ENCODE peak calls at places on chromosome 7, in ten cellular contexts. A is GM12865; T is CD4-positive, alpha-beta T cell; N is NB4; L is mucosa of descending colon; W is activated B cell treated with CpG ODN at 0.5 μM for 24 hours; M is tibial nerve; Y is type B pancreatic cell; E is PC-9; K is BJ. V is an unnamed sample.

GRCh38 chr7:17234398-17235021 is 63.9 kb upstream of the AHR start:
- DNase-seq in A (peak), T (peak), N (peak), L (no peak), W (peak), M (no peak), Y (no peak), E (peak), K (peak), V (no peak)

GRCh38 chr7:32957326-32958045 is at the start of gene FKBP9:
- DNase-seq in A (peak), T (no peak), N (peak), L (peak), W (peak), M (peak), Y (peak), E (peak), K (no peak), V (peak)

GRCh38 chr7:108402865-108403264 is 53.4 kb downstream of the NRCAM start:
- DNase-seq in A (peak), T (no peak), N (no peak), L (no peak), W (no peak), M (no peak), Y (no peak), E (no peak), K (no peak), V (no peak)

GRCh38 chr7:19747740-19748339 is 25.6 kb downstream of the TMEM196 start:
- DNase-seq in A (peak), T (no peak), N (peak), L (no peak), W (no peak), M (no peak), Y (no peak), E (peak), K (no peak), V (no peak)

GRCh38 chr7:84675633-84676034 is 481.0 kb upstream of the SEMA3A start:
- DNase-seq in A (peak), T (no peak), N (no peak), L (no peak), W (no peak), M (no peak), Y (no peak), E (peak), K (no peak), V (no peak)

GRCh38 chr7:158311791-158312190 is 275.8 kb downstream of the PTPRN2 start:
- DNase-seq in A (no peak), T (no peak), N (no peak), L (no peak), W (no peak), M (no peak), Y (no peak), E (no peak), K (no peak), V (no peak)

GRCh38 chr7:150631084-150631824 is 931 bp downstream of the GIMAP6 start:
- DNase-seq in A (peak), T (peak), N (peak), L (peak), W (no peak), M (no peak), Y (no peak), E (no peak), K (no peak), V (no peak)

GRCh38 chr7:75987805-75988630 is 6.4 kb downstream of the TMEM120A start:
- DNase-seq in A (no peak), T (no peak), N (no peak), L (no peak), W (no peak), M (no peak), Y (no peak), E (no peak), K (no peak), V (no peak)

GRCh38 chr7:129571201-129571600 is 40.3 kb upstream of the NRF1 start:
- DNase-seq in A (no peak), T (no peak), N (no peak), L (no peak), W (no peak), M (no peak), Y (no peak), E (no peak), K (no peak), V (no peak)

GRCh38 chr7:87759511-87759910 is 116.6 kb downstream of the SLC25A40 start:
- DNase-seq in A (no peak), T (no peak), N (no peak), L (no peak), W (no peak), M (no peak), Y (no peak), E (no peak), K (no peak), V (no peak)

GRCh38 chr7:18815261-18815840 is 302.1 kb downstream of the TWIST1 start:
- DNase-seq in A (no peak), T (no peak), N (no peak), L (no peak), W (no peak), M (no peak), Y (no peak), E (no peak), K (no peak), V (no peak)

GRCh38 chr7:1802899-1803298 is 132.8 kb downstream of the ELFN1 start:
- DNase-seq in A (no peak), T (no peak), N (no peak), L (no peak), W (no peak), M (no peak), Y (peak), E (peak), K (no peak), V (no peak)

GRCh38 chr7:158811461-158811860 is 17.8 kb downstream of the ESYT2 start:
- DNase-seq in A (no peak), T (peak), N (peak), L (no peak), W (no peak), M (no peak), Y (no peak), E (peak), K (no peak), V (no peak)

GRCh38 chr7:87139514-87139913 is 12.7 kb upstream of the DMTF1 start:
- DNase-seq in A (no peak), T (no peak), N (no peak), L (no peak), W (no peak), M (no peak), Y (no peak), E (no peak), K (no peak), V (no peak)

GRCh38 chr7:148151778-148152177 is 438.8 kb upstream of the C7orf33 start:
- DNase-seq in A (peak), T (no peak), N (no peak), L (no peak), W (no peak), M (no peak), Y (no peak), E (no peak), K (no peak), V (no peak)
- TF ChIP-seq CTCF in A (peak), T (no peak), N (no peak), L (no peak), W (no peak), M (no peak), Y (no peak), E (no peak), K (no peak), V (no peak)

DNA sequence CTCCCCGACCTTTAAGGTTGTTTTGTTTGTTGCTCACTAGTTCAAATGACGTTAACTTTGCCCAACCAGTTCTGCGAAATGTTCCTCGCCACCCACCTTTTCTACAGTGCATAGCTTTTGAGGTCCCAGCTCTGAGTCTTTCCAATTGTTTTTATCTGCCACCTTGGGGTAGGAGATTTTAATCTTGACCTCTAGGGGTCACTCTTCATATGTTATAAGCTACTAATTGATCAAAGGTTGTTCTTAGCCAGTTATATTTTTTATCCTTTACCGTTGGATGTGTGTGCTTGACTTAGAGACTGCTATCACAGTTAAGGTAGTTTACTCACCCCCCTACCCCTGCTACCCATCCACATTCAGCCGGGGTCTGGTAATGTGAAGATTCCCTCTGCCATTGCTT is 372.4 kb downstream of the SUGCT start:
- DNase-seq in A (peak), T (no peak), N (peak), L (no peak), W (no peak), M (no peak), Y (no peak), E (no peak), K (no peak), V (no peak)
- TF ChIP-seq CTCF in A (peak), T (no peak), N (no peak), L (no peak), W (no peak), M (no peak), Y (peak), E (peak), K (no peak), V (no peak)

GRCh38 chr7:30936650-30937245 is 25.1 kb downstream of the AQP1 start:
- DNase-seq in A (no peak), T (no peak), N (no peak), L (no peak), W (no peak), M (no peak), Y (no peak), E (no peak), K (no peak), V (no peak)

GRCh38 chr7:30935569-30935877 is 23.9 kb downstream of the AQP1 start:
- DNase-seq in A (no peak), T (no peak), N (no peak), L (no peak), W (no peak), M (no peak), Y (no peak), E (no peak), K (no peak), V (no peak)

GRCh38 chr7:30941582-30942310 is 22.0 kb upstream of the GHRHR start:
- DNase-seq in A (no peak), T (no peak), N (no peak), L (no peak), W (no peak), M (no peak), Y (no peak), E (peak), K (no peak), V (no peak)

GRCh38 chr7:30937426-30937825 is 25.8 kb downstream of the AQP1 start:
- DNase-seq in A (no peak), T (no peak), N (no peak), L (peak), W (no peak), M (no peak), Y (no peak), E (no peak), K (no peak), V (no peak)

GRCh38 chr7:30938435-30939316 is 25.1 kb upstream of the GHRHR start:
- DNase-seq in A (peak), T (peak), N (peak), L (peak), W (peak), M (peak), Y (peak), E (peak), K (no peak), V (peak)
- TF ChIP-seq CTCF in A (peak), T (peak), N (peak), L (peak), W (peak), M (peak), Y (peak), E (peak), K (peak), V (no peak)

GRCh38 chr7:101882595-101883564 is 65.5 kb downstream of the CUX1 start:
- DNase-seq in A (no peak), T (no peak), N (peak), L (peak), W (no peak), M (peak), Y (no peak), E (peak), K (peak), V (peak)
- TF ChIP-seq CTCF in A (no peak), T (no peak), N (peak), L (no peak), W (no peak), M (no peak), Y (no peak), E (no peak), K (no peak), V (no peak)

GRCh38 chr7:46393142-46393541 is 472.1 kb upstream of the IGFBP3 start:
- DNase-seq in A (no peak), T (no peak), N (no peak), L (no peak), W (no peak), M (no peak), Y (no peak), E (no peak), K (no peak), V (no peak)

GRCh38 chr7:46389131-46389530 is 468.1 kb upstream of the IGFBP3 start:
- DNase-seq in A (no peak), T (no peak), N (no peak), L (no peak), W (no peak), M (no peak), Y (no peak), E (no peak), K (no peak), V (no peak)

GRCh38 chr7:46387646-46388045 is 466.6 kb upstream of the IGFBP3 start:
- DNase-seq in A (no peak), T (no peak), N (no peak), L (no peak), W (no peak), M (no peak), Y (no peak), E (no peak), K (no peak), V (no peak)

GRCh38 chr7:46391215-46391614 is 470.1 kb upstream of the IGFBP3 start:
- DNase-seq in A (no peak), T (no peak), N (no peak), L (no peak), W (no peak), M (no peak), Y (no peak), E (no peak), K (peak), V (no peak)

DNA sequence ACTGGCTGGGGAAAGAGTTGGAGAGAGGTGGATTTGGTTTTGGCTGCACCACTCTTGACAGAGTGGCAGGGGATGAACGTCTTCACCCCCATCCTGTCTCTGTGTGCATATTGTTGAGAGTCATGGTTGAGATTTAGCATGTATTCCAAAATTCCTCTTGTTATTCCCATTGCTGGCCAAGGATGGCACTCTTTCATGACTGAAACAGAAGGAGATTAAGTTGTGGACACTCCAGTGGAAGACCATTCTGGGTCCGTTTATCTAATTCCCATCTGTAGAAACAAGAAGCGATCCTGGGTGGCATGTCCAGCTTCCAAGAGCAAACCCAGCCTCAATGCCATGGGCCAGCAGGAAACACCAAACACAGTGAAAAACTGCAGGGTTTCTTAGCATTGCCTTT is 469.0 kb upstream of the IGFBP3 start:
- DNase-seq in A (no peak), T (no peak), N (no peak), L (no peak), W (no peak), M (no peak), Y (no peak), E (no peak), K (no peak), V (no peak)
- TF ChIP-seq CTCF in A (no peak), T (no peak), N (no peak), L (no peak), W (no peak), M (no peak), Y (no peak), E (no peak), K (no peak), V (no peak)

GRCh38 chr7:47991270-47991669 is 11.9 kb upstream of the HUS1 start:
- DNase-seq in A (no peak), T (no peak), N (no peak), L (no peak), W (no peak), M (no peak), Y (no peak), E (no peak), K (no peak), V (no peak)

GRCh38 chr7:47992446-47992845 is 13.0 kb upstream of the HUS1 start:
- DNase-seq in A (no peak), T (no peak), N (no peak), L (no peak), W (no peak), M (no peak), Y (no peak), E (no peak), K (no peak), V (no peak)

GRCh38 chr7:47990592-47990991 is 11.2 kb upstream of the HUS1 start:
- DNase-seq in A (no peak), T (no peak), N (no peak), L (no peak), W (no peak), M (no peak), Y (no peak), E (no peak), K (no peak), V (no peak)

GRCh38 chr7:47991741-47992311 is 12.4 kb upstream of the HUS1 start:
- DNase-seq in A (peak), T (peak), N (peak), L (peak), W (peak), M (peak), Y (peak), E (peak), K (no peak), V (peak)

DNA sequence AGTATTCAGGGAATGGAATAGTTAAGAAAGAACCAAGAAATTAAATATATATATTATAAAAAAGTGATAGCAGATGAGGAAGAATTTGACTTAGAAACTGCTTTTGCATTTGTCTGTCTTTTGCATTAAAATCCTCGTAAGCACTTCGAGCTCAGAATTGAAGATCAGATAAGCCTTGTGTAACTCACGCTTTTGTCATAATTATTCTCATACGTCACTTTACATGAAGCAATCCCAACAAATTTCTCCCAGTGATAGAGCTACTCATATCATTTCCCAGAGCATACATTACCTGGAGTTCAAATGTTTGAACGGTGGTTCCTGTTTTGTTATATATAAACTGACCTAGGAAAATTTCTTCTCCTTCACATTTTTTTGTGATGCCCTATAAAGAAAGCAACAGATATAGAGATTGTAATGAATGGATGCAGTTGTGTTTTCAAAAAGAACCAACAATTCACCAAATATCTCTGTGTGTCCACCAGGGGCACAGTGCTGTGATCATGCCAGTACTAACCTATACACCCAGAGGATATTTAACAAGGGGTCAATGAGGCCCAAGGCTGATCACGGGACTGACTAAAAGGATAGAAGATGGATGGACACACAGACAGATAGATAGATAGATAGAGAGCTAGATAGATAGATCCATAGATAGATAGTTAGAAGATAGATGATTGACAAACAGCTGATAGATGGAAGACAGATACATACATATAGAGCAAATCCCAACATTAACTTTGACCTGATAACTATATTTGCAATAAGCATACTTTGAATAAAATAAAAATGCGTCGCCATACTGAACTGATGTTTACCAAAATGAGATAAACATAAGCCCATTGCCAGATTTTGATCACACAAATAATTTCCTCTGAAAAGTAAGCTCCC is 9.3 kb upstream of the HUS1 start:
- DNase-seq in A (peak), T (no peak), N (peak), L (no peak), W (no peak), M (no peak), Y (no peak), E (no peak), K (no peak), V (no peak)
- TF ChIP-seq CTCF in A (peak), T (peak), N (peak), L (no peak), W (no peak), M (no peak), Y (peak), E (peak), K (peak), V (no peak)

DNA sequence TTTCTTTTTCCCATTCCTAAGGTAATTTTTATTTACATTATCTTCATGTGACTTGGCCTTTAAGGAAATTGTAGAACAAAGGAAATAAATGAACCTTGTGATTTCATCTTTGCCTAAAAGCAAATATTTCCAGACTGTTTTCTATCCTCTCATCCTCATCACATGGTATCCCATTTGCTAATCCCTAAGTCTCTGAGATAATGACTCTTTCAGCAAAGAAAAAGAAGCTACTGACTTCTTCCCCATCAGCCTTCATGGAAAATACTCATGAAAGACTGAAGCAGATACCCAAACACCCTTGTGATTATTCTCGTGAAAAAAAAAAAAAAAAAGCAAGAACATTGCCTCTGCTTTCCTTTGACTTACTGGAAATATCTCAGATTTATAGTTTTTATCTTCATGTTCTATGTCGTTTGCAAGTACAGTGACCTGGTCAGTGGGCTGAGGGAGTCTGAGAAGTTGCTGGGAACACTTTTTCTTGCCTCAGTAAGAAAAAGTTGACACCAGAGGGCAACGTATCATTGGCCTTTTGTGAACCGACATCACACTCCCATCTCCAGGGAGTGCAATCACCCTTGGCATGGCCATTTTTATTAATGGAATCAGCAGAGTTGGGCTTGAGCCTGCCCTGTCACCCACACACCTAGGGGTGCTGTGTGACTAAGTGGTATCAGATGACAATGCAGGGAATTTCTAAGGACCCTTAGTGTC is 246.0 kb upstream of the KMT2E start:
- DNase-seq in A (no peak), T (no peak), N (no peak), L (no peak), W (no peak), M (no peak), Y (no peak), E (no peak), K (no peak), V (no peak)
- TF ChIP-seq CTCF in A (no peak), T (no peak), N (no peak), L (no peak), W (no peak), M (no peak), Y (no peak), E (no peak), K (no peak), V (no peak)

GRCh38 chr7:131859162-131859821 is 302.9 kb upstream of the PODXL start:
- DNase-seq in A (peak), T (peak), N (peak), L (no peak), W (no peak), M (peak), Y (no peak), E (peak), K (peak), V (peak)
- TF ChIP-seq CTCF in A (peak), T (peak), N (peak), L (peak), W (no peak), M (peak), Y (peak), E (peak), K (peak), V (no peak)

DNA sequence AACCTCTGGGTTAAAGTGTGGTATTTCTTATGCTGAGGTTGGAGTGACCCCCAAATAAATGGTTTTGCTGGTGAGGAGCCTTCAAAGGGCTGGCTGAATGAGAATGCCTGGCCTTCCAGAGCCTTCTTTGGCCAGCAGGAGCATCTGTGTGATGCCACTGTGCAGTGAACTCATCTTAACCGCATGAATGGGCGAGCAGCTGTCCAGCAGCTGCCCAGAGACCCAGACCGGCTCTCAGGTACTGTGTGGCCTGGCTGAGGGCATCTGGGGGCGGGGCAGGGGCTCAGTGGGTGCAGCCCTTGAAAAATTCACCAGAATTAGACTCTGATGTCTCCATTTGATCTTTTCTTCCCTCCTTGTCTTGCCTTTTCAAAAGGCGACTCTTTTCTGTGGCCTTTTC is 59.0 kb downstream of the SYPL1 start:
- DNase-seq in A (no peak), T (no peak), N (no peak), L (no peak), W (no peak), M (no peak), Y (no peak), E (no peak), K (no peak), V (no peak)
- TF ChIP-seq CTCF in A (no peak), T (no peak), N (no peak), L (no peak), W (no peak), M (no peak), Y (no peak), E (no peak), K (no peak), V (no peak)

V was measured in omental fat pad.